ENCODE peak calls at places on chromosome X, in eight cellular contexts. Q is lung; U is cardiac fibroblast; Z is astrocyte; W is dorsolateral prefrontal cortex; K is GM13977; Y is astrocyte of the cerebellum; C is CD4-positive, alpha-beta T cell. L is an unnamed sample.

GRCh38 chrX:104343408-104344129 is 88.8 kb upstream of the ESX1 start:
- DNase-seq in U (peak; percentile 85), Y (peak; percentile 72), C (peak; percentile 1), Z (peak; percentile 77), K (peak; percentile 9), W (no peak), Q (peak; percentile 52), L (peak; percentile 39)

GRCh38 chrX:16466640-16467432 is 183.1 kb upstream of the S100G start:
- DNase-seq in Q (no peak), K (no peak), U (peak; percentile 50), C (no peak), Z (peak; percentile 50), Y (no peak), W (no peak), L (no peak)

GRCh38 chrX:1164322-1165288 is 47.8 kb downstream of the CRLF2 start:
- DNase-seq in U (peak; percentile 6), C (no peak), Z (no peak), K (peak; percentile 53), Y (no peak), W (no peak), Q (no peak), L (no peak)

GRCh38 chrX:69179380-69179911 is 14.2 kb upstream of the PJA1 start:
- DNase-seq in Y (no peak), C (no peak), K (no peak), U (no peak), W (peak; percentile 57), Q (no peak), Z (peak; percentile 27), L (no peak)

GRCh38 chrX:369563-370101 is 17.1 kb downstream of the PPP2R3B start:
- DNase-seq in W (no peak), K (no peak), Z (no peak), U (no peak), C (no peak), Y (no peak), Q (no peak), L (no peak)

GRCh38 chrX:131704136-131704695 is 160.3 kb downstream of the OR13H1 start:
- DNase-seq in W (peak; percentile 81), C (no peak), Y (peak; percentile 83), Q (peak; percentile 89), Z (peak; percentile 51), K (peak; percentile 51), U (no peak), L (peak; percentile 29)

GRCh38 chrX:40166582-40166981 is 68.8 kb upstream of the BCOR start:
- DNase-seq in Z (no peak), C (no peak), Q (no peak), K (no peak), W (no peak), Y (no peak), U (peak; percentile 73), L (no peak)

GRCh38 chrX:37060999-37061398 is 52.8 kb downstream of the FAM47C start:
- DNase-seq in U (peak; percentile 57), C (no peak), K (peak; percentile 18), W (no peak), Y (peak; percentile 31), Z (peak; percentile 6), Q (no peak), L (peak; percentile 4)

GRCh38 chrX:7614616-7615015 is 228.4 kb upstream of the VCX start:
- DNase-seq in K (no peak), Q (no peak), C (no peak), W (no peak), U (no peak), Y (no peak), Z (no peak), L (no peak)

GRCh38 chrX:24918715-24919114 is 97.0 kb downstream of the ARX start:
- DNase-seq in Q (no peak), Z (no peak), U (no peak), W (no peak), C (no peak), Y (no peak), K (no peak), L (no peak)

GRCh38 chrX:9318213-9318612 is 146.6 kb upstream of the TBL1X start:
- DNase-seq in Y (no peak), U (no peak), Q (no peak), C (no peak), K (no peak), Z (no peak), W (no peak), L (no peak)

GRCh38 chrX:19174401-19175025 is 52.2 kb upstream of the ADGRG2 start:
- DNase-seq in K (no peak), C (no peak), Y (no peak), Q (no peak), W (no peak), Z (peak; percentile 52), U (peak; percentile 71), L (no peak)

GRCh38 chrX:140151316-140151715 is 186.0 kb upstream of the CXorf66 start:
- DNase-seq in Q (no peak), W (no peak), K (no peak), U (no peak), C (no peak), Z (no peak), Y (no peak), L (no peak)

GRCh38 chrX:143669395-143669794 is 33.5 kb upstream of the SLITRK4 start:
- DNase-seq in U (peak; percentile 26), Z (no peak), Y (no peak), C (no peak), Q (no peak), K (no peak), W (no peak), L (no peak)

GRCh38 chrX:45830343-45830742 is 629.7 kb upstream of the DIPK2B start:
- DNase-seq in U (no peak), W (no peak), Q (no peak), Y (no peak), C (no peak), K (no peak), Z (no peak), L (no peak)

GRCh38 chrX:45822124-45822523 is 621.4 kb upstream of the DIPK2B start:
- DNase-seq in Y (no peak), K (no peak), W (no peak), U (no peak), Q (no peak), C (no peak), Z (no peak), L (no peak)

GRCh38 chrX:45818913-45819312 is 618.2 kb upstream of the DIPK2B start:
- DNase-seq in C (no peak), K (no peak), W (no peak), U (no peak), Y (no peak), Z (no peak), Q (no peak), L (no peak)

DNA sequence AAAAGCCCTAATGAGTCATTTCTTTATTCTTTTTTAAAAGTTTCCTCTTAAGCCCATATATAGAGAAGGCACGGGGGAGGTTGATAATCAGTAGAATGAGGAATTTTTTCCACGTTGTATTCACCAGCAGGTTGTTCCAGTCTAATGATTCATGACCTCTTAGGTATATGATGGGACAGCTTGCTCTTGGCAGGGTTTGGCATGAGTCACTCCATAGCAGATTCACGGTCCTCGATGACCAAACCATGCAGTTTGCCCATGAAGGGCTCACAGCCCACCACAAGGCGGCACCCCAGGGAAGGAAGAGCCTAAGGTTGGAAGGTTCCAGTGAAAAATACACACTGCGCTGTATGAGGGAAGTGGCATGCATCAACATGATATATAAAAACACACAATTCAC is 623.8 kb upstream of the DIPK2B start:
- DNase-seq in Y (peak; percentile 84), Z (peak; percentile 95), Q (no peak), K (no peak), W (peak; percentile 9), C (no peak), U (peak; percentile 96), L (peak; percentile 78)
- TF ChIP-seq CTCF in Y (peak; percentile 71), Z (peak; percentile 73), Q (no peak), K (no peak), W (peak; percentile 18), C (no peak), U (peak; percentile 78), L (peak; percentile 80)

DNA sequence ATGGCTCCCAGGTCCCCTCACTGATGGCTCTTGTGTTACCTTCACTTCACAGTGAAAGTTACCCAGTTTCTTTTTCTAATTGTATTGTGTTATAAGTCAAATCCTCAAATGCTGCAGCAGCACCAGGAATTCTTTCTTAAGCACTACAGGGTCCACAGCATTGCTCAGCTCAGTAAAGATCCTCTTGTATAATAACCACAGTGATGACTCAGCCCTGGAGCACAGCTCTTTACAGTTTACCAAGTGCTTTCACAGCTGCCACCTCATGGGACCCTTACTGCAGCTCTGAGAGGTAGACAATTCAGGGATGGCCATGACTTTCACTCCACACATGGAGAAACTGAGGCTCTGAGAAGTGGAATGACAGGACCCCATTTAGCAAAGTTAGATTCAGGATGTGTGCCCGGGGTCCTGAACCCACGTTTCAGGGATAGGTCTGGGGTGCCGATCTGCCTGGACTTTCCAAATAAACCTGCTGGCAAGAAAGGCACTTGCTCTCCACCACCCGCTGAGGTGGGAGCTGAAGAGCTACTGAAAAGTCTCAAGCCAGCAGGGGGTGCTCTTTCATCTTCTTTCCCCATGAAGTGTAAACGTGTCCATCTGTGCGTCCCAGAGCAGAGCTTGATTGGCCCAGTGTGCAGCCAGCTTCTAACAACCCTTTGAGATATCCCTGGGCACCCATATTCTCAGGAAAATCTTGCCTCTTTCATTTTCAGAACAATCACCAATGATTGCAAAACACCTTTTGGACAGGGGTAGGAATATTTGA is 35.7 kb upstream of the GABRQ start:
- DNase-seq in C (no peak), W (peak; percentile 4), K (no peak), U (no peak), Q (no peak), Z (peak; percentile 56), Y (no peak), L (peak; percentile 12)
- TF ChIP-seq CTCF in C (no peak), W (no peak), K (peak; percentile 32), U (no peak), Q (no peak), Z (no peak), Y (no peak), L (peak; percentile 8)

DNA sequence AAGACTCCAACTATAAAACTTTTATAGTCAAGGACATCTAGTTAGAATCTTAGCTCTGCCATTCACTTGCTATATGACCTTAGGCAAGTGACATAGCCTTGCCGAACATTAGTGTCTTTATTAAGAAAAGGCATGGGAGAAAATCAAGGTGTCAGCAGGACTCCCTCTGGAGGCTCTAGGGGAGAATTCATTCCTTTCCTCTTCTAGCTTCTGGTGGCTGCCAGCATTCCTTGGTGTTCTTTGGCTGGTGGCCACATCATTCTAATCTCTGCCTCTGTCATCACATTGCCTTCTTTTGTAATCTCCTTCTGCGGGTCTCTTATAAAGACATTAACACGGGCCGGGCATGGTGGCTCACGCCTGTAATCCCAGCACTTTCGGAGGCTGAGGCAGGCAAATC is 99.8 kb downstream of the PPP1R2C start:
- DNase-seq in W (no peak), U (peak; percentile 51), C (no peak), K (no peak), Q (no peak), Z (no peak), Y (no peak), L (no peak)
- TF ChIP-seq CTCF in W (no peak), U (peak; percentile 18), C (no peak), K (no peak), Q (no peak), Z (no peak), Y (no peak), L (peak; percentile 6)

DNA sequence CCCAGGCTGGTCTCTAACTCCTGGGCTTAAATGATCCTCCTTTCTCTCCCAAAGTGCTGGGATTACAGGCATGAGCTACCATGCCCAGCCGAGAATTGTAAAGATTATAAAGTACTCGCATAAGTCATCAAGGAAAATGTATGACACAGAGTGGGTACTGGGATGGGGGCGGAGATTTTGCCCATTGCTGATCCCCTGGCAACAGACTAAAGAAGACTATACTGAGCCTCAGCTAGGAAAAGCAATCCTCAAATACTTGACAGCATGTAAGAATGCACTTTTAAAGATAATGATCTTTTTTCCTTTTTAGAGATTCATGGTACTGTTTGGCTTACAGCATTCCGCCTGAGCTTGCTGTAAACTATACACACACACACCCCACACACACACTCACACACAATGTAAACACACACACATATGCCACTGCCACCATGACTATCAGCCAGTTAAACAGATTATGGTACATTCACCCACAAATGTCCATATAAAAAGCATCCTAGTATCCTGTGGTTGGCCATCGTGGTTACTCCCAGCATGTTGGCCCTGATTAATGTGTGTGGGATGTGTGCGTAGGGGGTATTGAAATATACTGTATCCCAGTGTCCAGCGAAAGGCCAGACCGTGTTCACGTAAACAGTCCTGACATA is 113.0 kb downstream of the AMELX start:
- DNase-seq in K (no peak), W (no peak), U (no peak), Y (peak; percentile 35), Q (no peak), C (no peak), Z (peak; percentile 65), L (no peak)
- TF ChIP-seq CTCF in K (no peak), W (no peak), U (no peak), Y (no peak), Q (no peak), C (no peak), Z (no peak), L (no peak)

L was measured in retinal pigment epithelial cell.